ENCODE peak calls at places on chromosomes 5 and 9, in five cellular contexts. One of them, this sample, is unnamed.

GRCh38 chr5:79961731-79962579 is 29.1 kb downstream of the MTX3 start:
- DNase-seq in body of pancreas: no peak
- DNase-seq in ELF-1: peak
- DNase-seq in BJ: no peak
- DNase-seq in stimulated activated CD8-positive, alpha-beta memory T cell treated with anti-CD3 and anti-CD28 coated beads, Interleukin-2, amount 100 ng/mL, for 48 hours: no peak
- DNase-seq in this sample: no peak

GRCh38 chr9:112868461-112868860 is 22.2 kb downstream of the SLC46A2 start:
- DNase-seq in body of pancreas: no peak
- DNase-seq in ELF-1: no peak
- DNase-seq in BJ: no peak
- DNase-seq in stimulated activated CD8-positive, alpha-beta memory T cell treated with anti-CD3 and anti-CD28 coated beads, Interleukin-2, amount 100 ng/mL, for 48 hours: no peak
- DNase-seq in this sample: no peak

GRCh38 chr9:130519927-130520326 is 59.5 kb upstream of the FUBP3 start:
- DNase-seq in body of pancreas: no peak
- DNase-seq in ELF-1: no peak
- DNase-seq in BJ: no peak
- DNase-seq in stimulated activated CD8-positive, alpha-beta memory T cell treated with anti-CD3 and anti-CD28 coated beads, Interleukin-2, amount 100 ng/mL, for 48 hours: no peak
- DNase-seq in this sample: no peak

GRCh38 chr5:146342882-146343865 is 4.5 kb downstream of the POU4F3 start:
- DNase-seq in body of pancreas: no peak
- DNase-seq in ELF-1: peak
- DNase-seq in BJ: no peak
- DNase-seq in stimulated activated CD8-positive, alpha-beta memory T cell treated with anti-CD3 and anti-CD28 coated beads, Interleukin-2, amount 100 ng/mL, for 48 hours: no peak
- DNase-seq in this sample: no peak

GRCh38 chr5:37792976-37793328 is 46.9 kb downstream of the GDNF start:
- DNase-seq in body of pancreas: no peak
- DNase-seq in ELF-1: no peak
- DNase-seq in BJ: peak
- DNase-seq in stimulated activated CD8-positive, alpha-beta memory T cell treated with anti-CD3 and anti-CD28 coated beads, Interleukin-2, amount 100 ng/mL, for 48 hours: no peak
- DNase-seq in this sample: no peak

GRCh38 chr9:133304477-133305377 is 29.7 kb upstream of the ABO start:
- DNase-seq in body of pancreas: no peak
- DNase-seq in ELF-1: no peak
- DNase-seq in BJ: no peak
- DNase-seq in stimulated activated CD8-positive, alpha-beta memory T cell treated with anti-CD3 and anti-CD28 coated beads, Interleukin-2, amount 100 ng/mL, for 48 hours: no peak
- DNase-seq in this sample: no peak

GRCh38 chr9:126694206-126695081 is 80.7 kb downstream of the LMX1B start:
- DNase-seq in body of pancreas: no peak
- DNase-seq in ELF-1: no peak
- DNase-seq in BJ: no peak
- DNase-seq in stimulated activated CD8-positive, alpha-beta memory T cell treated with anti-CD3 and anti-CD28 coated beads, Interleukin-2, amount 100 ng/mL, for 48 hours: no peak
- DNase-seq in this sample: no peak

GRCh38 chr5:175712681-175713085 is 54.8 kb downstream of the HRH2 start:
- DNase-seq in body of pancreas: no peak
- DNase-seq in ELF-1: no peak
- DNase-seq in BJ: no peak
- DNase-seq in stimulated activated CD8-positive, alpha-beta memory T cell treated with anti-CD3 and anti-CD28 coated beads, Interleukin-2, amount 100 ng/mL, for 48 hours: no peak
- DNase-seq in this sample: no peak

GRCh38 chr9:18890372-18890771 is 142.6 kb downstream of the SAXO1 start:
- DNase-seq in body of pancreas: no peak
- DNase-seq in ELF-1: no peak
- DNase-seq in BJ: no peak
- DNase-seq in stimulated activated CD8-positive, alpha-beta memory T cell treated with anti-CD3 and anti-CD28 coated beads, Interleukin-2, amount 100 ng/mL, for 48 hours: no peak
- DNase-seq in this sample: no peak

GRCh38 chr5:39955156-39955555 is 530.4 kb upstream of the DAB2 start:
- DNase-seq in body of pancreas: no peak
- DNase-seq in ELF-1: no peak
- DNase-seq in BJ: peak
- DNase-seq in stimulated activated CD8-positive, alpha-beta memory T cell treated with anti-CD3 and anti-CD28 coated beads, Interleukin-2, amount 100 ng/mL, for 48 hours: no peak
- DNase-seq in this sample: no peak

GRCh38 chr5:157607371-157608161 is 32.0 kb upstream of the ADAM19 start:
- DNase-seq in body of pancreas: no peak
- DNase-seq in ELF-1: peak
- DNase-seq in BJ: no peak
- DNase-seq in stimulated activated CD8-positive, alpha-beta memory T cell treated with anti-CD3 and anti-CD28 coated beads, Interleukin-2, amount 100 ng/mL, for 48 hours: peak
- DNase-seq in this sample: no peak

This sample was measured in iPS-NIHi11.